ENCODE peak calls at places on chromosomes 1 and 21, in four cellular contexts. Z is left cardiac atrium, X is ELR, H is HCEC 1CT. A is an unnamed sample.

GRCh38 chr1:168045311-168045710 is 91.4 kb downstream of the GPR161 start:
- DNase-seq in H (no peak), Z (no peak), X (no peak), A (no peak)

GRCh38 chr1:218752126-218752525 is 407.0 kb downstream of the TGFB2 start:
- DNase-seq in X (no peak), Z (no peak), H (no peak), A (no peak)

GRCh38 chr21:41888749-41889376 is 9.7 kb upstream of the PRDM15 start:
- DNase-seq in H (no peak), X (no peak), Z (no peak), A (no peak)

GRCh38 chr1:84253891-84254290 is 47.6 kb upstream of the SAMD13 start:
- DNase-seq in Z (peak), H (peak), X (peak), A (peak)

GRCh38 chr1:206505702-206506375 is 1.5 kb upstream of the RASSF5 start:
- DNase-seq in Z (no peak), H (peak), X (peak), A (peak)

GRCh38 chr1:156407344-156407743 is 38.3 kb downstream of the RHBG start:
- DNase-seq in Z (no peak), X (no peak), H (no peak), A (no peak)

GRCh38 chr1:45610589-45611226 is 13.1 kb downstream of the CCDC17 start:
- DNase-seq in X (no peak), Z (no peak), H (no peak), A (no peak)

GRCh38 chr1:201172999-201173610 is 17.5 kb upstream of the IGFN1 start:
- DNase-seq in H (peak), X (peak), Z (no peak), A (peak)

GRCh38 chr1:198267921-198268320 is 111.1 kb downstream of the NEK7 start:
- DNase-seq in H (peak), Z (no peak), X (peak), A (peak)

GRCh38 chr1:217135987-217136894 is 413.0 kb upstream of the ESRRG start:
- DNase-seq in H (no peak), X (no peak), Z (no peak), A (no peak)

GRCh38 chr21:25331286-25331685 is 276.0 kb downstream of the MRPL39 start:
- DNase-seq in H (no peak), Z (no peak), X (no peak), A (no peak)

GRCh38 chr1:225691861-225692516 is 39.1 kb upstream of the ENAH start:
- DNase-seq in Z (no peak), X (peak), H (peak), A (peak)

GRCh38 chr1:53526451-53527101 is 67.4 kb downstream of the DMRTB1 start:
- DNase-seq in Z (peak), H (no peak), X (no peak), A (no peak)

GRCh38 chr1:119316870-119317416 is 51.6 kb upstream of the HAO2 start:
- DNase-seq in X (no peak), Z (no peak), H (no peak), A (no peak)

GRCh38 chr1:6911974-6912373 is 126.7 kb downstream of the CAMTA1 start:
- DNase-seq in X (no peak), Z (peak), H (peak), A (no peak)

GRCh38 chr1:51569284-51570062 is 47.4 kb upstream of the OSBPL9 start:
- DNase-seq in H (peak), Z (no peak), X (peak), A (peak)

GRCh38 chr1:923131-923990 is at the start of gene SAMD11:
- DNase-seq in H (peak), X (peak), Z (peak), A (no peak)

GRCh38 chr1:10724052-10724494 is 72.4 kb downstream of the CASZ1 start:
- DNase-seq in Z (peak), X (peak), H (peak), A (peak)

GRCh38 chr1:155277896-155278688 is 829 bp downstream of the HCN3 start:
- DNase-seq in Z (peak), H (peak), X (peak), A (peak)

GRCh38 chr1:942864-943533 is 16.1 kb downstream of the NOC2L start:
- DNase-seq in Z (peak), X (no peak), H (no peak), A (peak)

GRCh38 chr1:184322253-184322652 is 64.6 kb upstream of the C1orf21 start:
- DNase-seq in Z (no peak), X (no peak), H (no peak), A (no peak)

GRCh38 chr21:46048926-46049889 is 48.7 kb upstream of the COL6A2 start:
- DNase-seq in X (peak), H (peak), Z (peak), A (peak)

GRCh38 chr1:15328245-15328784 is 81.3 kb downstream of the FHAD1 start:
- DNase-seq in H (no peak), X (no peak), Z (peak), A (no peak)

GRCh38 chr21:35637431-35637830 is 422.9 kb downstream of the SETD4 start:
- DNase-seq in X (peak), Z (peak), H (peak), A (peak)

GRCh38 chr1:220879090-220879508 is at the start of gene HLX:
- DNase-seq in H (peak), Z (peak), X (peak), A (peak)

GRCh38 chr1:27130798-27131197 is 24.1 kb downstream of the SLC9A1 start:
- DNase-seq in H (no peak), X (no peak), Z (peak), A (no peak)

GRCh38 chr1:31769720-31770390 is 5.7 kb upstream of the ADGRB2 start:
- DNase-seq in Z (no peak), X (no peak), H (no peak), A (no peak)

GRCh38 chr1:48059289-48059688 is 62.1 kb upstream of the TRABD2B start:
- DNase-seq in Z (no peak), X (no peak), H (no peak), A (no peak)

GRCh38 chr1:223538921-223539445 is 126.5 kb downstream of the CAPN8 start:
- DNase-seq in H (no peak), X (no peak), Z (no peak), A (no peak)